ENCODE peak calls at places on chromosomes 11 and 22, in six cellular contexts. One of them, this sample, is unnamed.
A peak's percentile ranks its signal among the peaks of the same experiment; 100 is the strongest.

GRCh38 chr22:22878801-22879674 is 8.6 kb upstream of the IGLL5 start:
- DNase-seq in ACHN: no peak
- DNase-seq in NT2/D1: no peak
- DNase-seq in globus pallidus: no peak
- DNase-seq in Right ventricle myocardium inferior: no peak
- DNase-seq in EL: no peak
- DNase-seq in this sample: no peak

GRCh38 chr11:117607449-117607848 is 189.6 kb downstream of the DSCAML1 start:
- DNase-seq in ACHN: no peak
- DNase-seq in NT2/D1: no peak
- DNase-seq in globus pallidus: no peak
- DNase-seq in Right ventricle myocardium inferior: no peak
- DNase-seq in EL: no peak
- DNase-seq in this sample: no peak

GRCh38 chr11:12158926-12159325 is 48.5 kb downstream of the MICAL2 start:
- DNase-seq in ACHN: no peak
- DNase-seq in NT2/D1: no peak
- DNase-seq in globus pallidus: no peak
- DNase-seq in Right ventricle myocardium inferior: no peak
- DNase-seq in EL: no peak
- DNase-seq in this sample: no peak

GRCh38 chr11:92045325-92045724 is 179.3 kb upstream of the FAT3 start:
- DNase-seq in ACHN: no peak
- DNase-seq in NT2/D1: no peak
- DNase-seq in globus pallidus: no peak
- DNase-seq in Right ventricle myocardium inferior: no peak
- DNase-seq in EL: no peak
- DNase-seq in this sample: no peak

GRCh38 chr22:19271273-19271855 is 20.2 kb downstream of the CLTCL1 start:
- DNase-seq in ACHN: no peak
- DNase-seq in NT2/D1: no peak
- DNase-seq in globus pallidus: no peak
- DNase-seq in Right ventricle myocardium inferior: no peak
- DNase-seq in EL: no peak
- DNase-seq in this sample: no peak

GRCh38 chr22:46673677-46674236 is 53.6 kb downstream of the GRAMD4 start:
- DNase-seq in ACHN: no peak
- DNase-seq in NT2/D1: no peak
- DNase-seq in globus pallidus: no peak
- DNase-seq in Right ventricle myocardium inferior: no peak
- DNase-seq in EL: no peak
- DNase-seq in this sample: no peak

GRCh38 chr11:121652982-121653381 is 200.2 kb upstream of the SORL1-AS1 start:
- DNase-seq in ACHN: no peak
- DNase-seq in NT2/D1: peak; percentile 39
- DNase-seq in globus pallidus: no peak
- DNase-seq in Right ventricle myocardium inferior: no peak
- DNase-seq in EL: peak; percentile 27
- DNase-seq in this sample: no peak

GRCh38 chr11:116530705-116531104 is 242.1 kb downstream of the BUD13 start:
- DNase-seq in ACHN: no peak
- DNase-seq in NT2/D1: no peak
- DNase-seq in globus pallidus: no peak
- DNase-seq in Right ventricle myocardium inferior: no peak
- DNase-seq in EL: no peak
- DNase-seq in this sample: no peak

GRCh38 chr11:128146926-128147605 is 440.3 kb downstream of the ETS1 start:
- DNase-seq in ACHN: no peak
- DNase-seq in NT2/D1: no peak
- DNase-seq in globus pallidus: no peak
- DNase-seq in Right ventricle myocardium inferior: no peak
- DNase-seq in EL: no peak
- DNase-seq in this sample: no peak

GRCh38 chr11:118609380-118610219 is 2.2 kb downstream of the PHLDB1 start:
- DNase-seq in ACHN: no peak
- DNase-seq in NT2/D1: no peak
- DNase-seq in globus pallidus: peak; percentile 88
- DNase-seq in Right ventricle myocardium inferior: peak; percentile 69
- DNase-seq in EL: peak; percentile 38
- DNase-seq in this sample: no peak

GRCh38 chr11:92709329-92709728 is 260.1 kb upstream of the MTNR1B start:
- DNase-seq in ACHN: no peak
- DNase-seq in NT2/D1: no peak
- DNase-seq in globus pallidus: no peak
- DNase-seq in Right ventricle myocardium inferior: no peak
- DNase-seq in EL: no peak
- DNase-seq in this sample: no peak

GRCh38 chr11:129018991-129019390 is 76.3 kb upstream of the TP53AIP1 start:
- DNase-seq in ACHN: no peak
- DNase-seq in NT2/D1: no peak
- DNase-seq in globus pallidus: no peak
- DNase-seq in Right ventricle myocardium inferior: no peak
- DNase-seq in EL: no peak
- DNase-seq in this sample: no peak

GRCh38 chr22:49951001-49951677 is 9.4 kb upstream of the PIM3 start:
- DNase-seq in ACHN: no peak
- DNase-seq in NT2/D1: no peak
- DNase-seq in globus pallidus: no peak
- DNase-seq in Right ventricle myocardium inferior: peak; percentile 68
- DNase-seq in EL: no peak
- DNase-seq in this sample: no peak

GRCh38 chr11:22830082-22830414 is 447 bp upstream of the SVIP start:
- DNase-seq in ACHN: no peak
- DNase-seq in NT2/D1: no peak
- DNase-seq in globus pallidus: no peak
- DNase-seq in Right ventricle myocardium inferior: no peak
- DNase-seq in EL: no peak
- DNase-seq in this sample: no peak

GRCh38 chr11:107696140-107696539 is 15.7 kb downstream of the SLN start:
- DNase-seq in ACHN: peak; percentile 85
- DNase-seq in NT2/D1: no peak
- DNase-seq in globus pallidus: no peak
- DNase-seq in Right ventricle myocardium inferior: no peak
- DNase-seq in EL: peak; percentile 94
- DNase-seq in this sample: peak; percentile 88

GRCh38 chr11:45045692-45046471 is 95.2 kb upstream of the TP53I11 start:
- DNase-seq in ACHN: peak; percentile 35
- DNase-seq in NT2/D1: no peak
- DNase-seq in globus pallidus: peak; percentile 22
- DNase-seq in Right ventricle myocardium inferior: peak; percentile 80
- DNase-seq in EL: peak; percentile 43
- DNase-seq in this sample: peak; percentile 31

GRCh38 chr11:43868852-43869567 is 11.6 kb upstream of the ALKBH3 start:
- DNase-seq in ACHN: peak; percentile 33
- DNase-seq in NT2/D1: no peak
- DNase-seq in globus pallidus: no peak
- DNase-seq in Right ventricle myocardium inferior: no peak
- DNase-seq in EL: peak; percentile 78
- DNase-seq in this sample: peak; percentile 54

GRCh38 chr11:33690290-33691050 is 10.2 kb downstream of the C11orf91 start:
- DNase-seq in ACHN: peak; percentile 88
- DNase-seq in NT2/D1: no peak
- DNase-seq in globus pallidus: peak; percentile 87
- DNase-seq in Right ventricle myocardium inferior: peak; percentile 80
- DNase-seq in EL: peak; percentile 99
- DNase-seq in this sample: peak; percentile 100

GRCh38 chr11:19595840-19596751 is 116.5 kb upstream of the NAV2 start:
- DNase-seq in ACHN: no peak
- DNase-seq in NT2/D1: no peak
- DNase-seq in globus pallidus: no peak
- DNase-seq in Right ventricle myocardium inferior: peak; percentile 73
- DNase-seq in EL: peak; percentile 95
- DNase-seq in this sample: no peak

GRCh38 chr22:38938221-38938620 is 19.2 kb upstream of the APOBEC3A start:
- DNase-seq in ACHN: no peak
- DNase-seq in NT2/D1: no peak
- DNase-seq in globus pallidus: no peak
- DNase-seq in Right ventricle myocardium inferior: no peak
- DNase-seq in EL: no peak
- DNase-seq in this sample: no peak

This sample was measured in RKO.